ENCODE peak calls at places on chromosomes 6 and 20, in nine cellular contexts. K is ovary, F is HepG2, I is upper lobe of left lung, Y is K562, E is sigmoid colon, D is stomach, C is A549, W is esophagus muscularis mucosa. B is an unnamed sample.

GRCh38 chr20:45014671-45015415 is 48.5 kb downstream of the STK4 start:
- DNase-seq in K (no peak), F (no peak), I (no peak), Y (no peak), E (no peak), D (no peak), C (no peak), W (no peak), B (no peak)

GRCh38 chr6:114327074-114327473 is 15.7 kb downstream of the HS3ST5 start:
- DNase-seq in K (no peak), F (peak; percentile 2), I (no peak), Y (no peak), E (no peak), D (no peak), C (no peak), W (no peak), B (no peak)

GRCh38 chr20:16434087-16434664 is 139.1 kb downstream of the KIF16B start:
- DNase-seq in K (peak; percentile 42), F (peak; percentile 75), I (no peak), Y (peak; percentile 65), E (no peak), D (peak; percentile 38), C (peak; percentile 47), W (peak; percentile 89), B (peak; percentile 35)

GRCh38 chr6:44580901-44581300 is 193.4 kb downstream of the CDC5L start:
- DNase-seq in K (no peak), F (no peak), I (no peak), Y (no peak), E (no peak), D (no peak), C (no peak), W (no peak), B (no peak)

GRCh38 chr6:19759117-19759880 is 77.9 kb upstream of the ID4 start:
- DNase-seq in K (no peak), F (no peak), I (no peak), Y (no peak), E (no peak), D (no peak), C (no peak), W (no peak), B (no peak)

GRCh38 chr6:24546432-24546831 is 51.7 kb downstream of the ALDH5A1 start:
- DNase-seq in K (no peak), F (no peak), I (no peak), Y (no peak), E (no peak), D (no peak), C (no peak), W (no peak), B (no peak)

GRCh38 chr6:103797738-103798137 is 1062.0 kb downstream of the HACE1 start:
- DNase-seq in K (no peak), F (no peak), I (no peak), Y (no peak), E (no peak), D (no peak), C (no peak), W (no peak), B (no peak)

GRCh38 chr6:38603492-38603891 is 36.2 kb downstream of the BTBD9 start:
- DNase-seq in K (no peak), F (no peak), I (no peak), Y (no peak), E (no peak), D (no peak), C (no peak), W (no peak), B (no peak)

GRCh38 chr6:16591681-16592549 is 169.3 kb downstream of the ATXN1 start:
- DNase-seq in K (no peak), F (no peak), I (no peak), Y (no peak), E (no peak), D (no peak), C (no peak), W (peak; percentile 21), B (no peak)

GRCh38 chr20:14957416-14957815 is 620.0 kb upstream of the FLRT3 start:
- DNase-seq in K (no peak), F (no peak), I (no peak), Y (no peak), E (no peak), D (no peak), C (no peak), W (no peak), B (no peak)

GRCh38 chr20:1942486-1943266 is 47.5 kb downstream of the SIRPA start:
- DNase-seq in K (no peak), F (no peak), I (no peak), Y (no peak), E (peak; percentile 26), D (no peak), C (no peak), W (no peak), B (no peak)

GRCh38 chr20:48685300-48685699 is 142.5 kb downstream of the PREX1 start:
- DNase-seq in K (no peak), F (no peak), I (no peak), Y (no peak), E (no peak), D (no peak), C (no peak), W (no peak), B (no peak)

GRCh38 chr6:150876598-150876997 is 11.1 kb downstream of the MTHFD1L start:
- DNase-seq in K (no peak), F (no peak), I (no peak), Y (no peak), E (peak; percentile 85), D (peak; percentile 85), C (no peak), W (no peak), B (no peak)

GRCh38 chr20:57323034-57323433 is 6.6 kb upstream of the SPO11 start:
- DNase-seq in K (peak; percentile 71), F (no peak), I (no peak), Y (no peak), E (no peak), D (no peak), C (no peak), W (peak; percentile 86), B (no peak)

GRCh38 chr6:105824732-105825131 is 261.4 kb upstream of the PRDM1 start:
- DNase-seq in K (no peak), F (no peak), I (no peak), Y (no peak), E (no peak), D (no peak), C (no peak), W (no peak), B (no peak)

GRCh38 chr6:139436521-139437348 is 62.3 kb upstream of the CITED2 start:
- DNase-seq in K (no peak), F (no peak), I (no peak), Y (no peak), E (no peak), D (no peak), C (no peak), W (no peak), B (no peak)

GRCh38 chr20:22771706-22772105 is 187.3 kb upstream of the FOXA2 start:
- DNase-seq in K (no peak), F (no peak), I (no peak), Y (no peak), E (no peak), D (no peak), C (no peak), W (no peak), B (no peak)
- TF ChIP-seq EP300 in K (no peak), F (no peak), I (no peak), Y (no peak), E (no peak), D (no peak), C (no peak), W (no peak), B (no peak)

GRCh38 chr6:41922154-41922553 is 855 bp downstream of the BYSL start:
- DNase-seq in K (no peak), F (no peak), I (no peak), Y (no peak), E (no peak), D (no peak), C (no peak), W (no peak), B (no peak)

GRCh38 chr6:41917528-41917927 is 3.4 kb downstream of the MED20 start:
- DNase-seq in K (no peak), F (no peak), I (no peak), Y (peak; percentile 36), E (no peak), D (no peak), C (peak; percentile 72), W (no peak), B (no peak)

GRCh38 chr6:41920921-41921711 is at the start of the genes BYSL and MED20:
- DNase-seq in K (peak; percentile 95), F (peak; percentile 92), I (peak; percentile 97), Y (peak; percentile 95), E (peak; percentile 96), D (peak; percentile 94), C (peak; percentile 86), W (peak; percentile 98), B (peak; percentile 90)

GRCh38 chr6:41927253-41927652 is 6.0 kb downstream of the BYSL start:
- DNase-seq in K (no peak), F (no peak), I (no peak), Y (no peak), E (no peak), D (no peak), C (no peak), W (no peak), B (no peak)

GRCh38 chr6:41921712-41921998 is 356 bp downstream of the BYSL start:
- DNase-seq in K (no peak), F (no peak), I (no peak), Y (no peak), E (no peak), D (no peak), C (no peak), W (no peak), B (no peak)
- H3K4me1 ChIP-seq in K (peaks cover 5% of the 10 kb centered on the region), F (peaks cover 41% of the 10 kb centered on the region), I (peaks cover 39% of the 10 kb centered on the region), Y (peaks cover 16% of the 10 kb centered on the region), E (no peaks in the 10 kb centered on the region), D (peaks cover 30% of the 10 kb centered on the region), C (peaks cover 44% of the 10 kb centered on the region), W (peaks cover 53% of the 10 kb centered on the region), B (peaks cover 21% of the 10 kb centered on the region)

GRCh38 chr6:126660376-126660775 is 320.5 kb downstream of the CENPW start:
- DNase-seq in K (no peak), F (no peak), I (no peak), Y (no peak), E (no peak), D (no peak), C (no peak), W (no peak), B (no peak)
- TF ChIP-seq CTCF in K (no peak), F (no peak), I (no peak), Y (no peak), E (no peak), D (no peak), C (no peak), W (no peak), B (no peak)

DNA sequence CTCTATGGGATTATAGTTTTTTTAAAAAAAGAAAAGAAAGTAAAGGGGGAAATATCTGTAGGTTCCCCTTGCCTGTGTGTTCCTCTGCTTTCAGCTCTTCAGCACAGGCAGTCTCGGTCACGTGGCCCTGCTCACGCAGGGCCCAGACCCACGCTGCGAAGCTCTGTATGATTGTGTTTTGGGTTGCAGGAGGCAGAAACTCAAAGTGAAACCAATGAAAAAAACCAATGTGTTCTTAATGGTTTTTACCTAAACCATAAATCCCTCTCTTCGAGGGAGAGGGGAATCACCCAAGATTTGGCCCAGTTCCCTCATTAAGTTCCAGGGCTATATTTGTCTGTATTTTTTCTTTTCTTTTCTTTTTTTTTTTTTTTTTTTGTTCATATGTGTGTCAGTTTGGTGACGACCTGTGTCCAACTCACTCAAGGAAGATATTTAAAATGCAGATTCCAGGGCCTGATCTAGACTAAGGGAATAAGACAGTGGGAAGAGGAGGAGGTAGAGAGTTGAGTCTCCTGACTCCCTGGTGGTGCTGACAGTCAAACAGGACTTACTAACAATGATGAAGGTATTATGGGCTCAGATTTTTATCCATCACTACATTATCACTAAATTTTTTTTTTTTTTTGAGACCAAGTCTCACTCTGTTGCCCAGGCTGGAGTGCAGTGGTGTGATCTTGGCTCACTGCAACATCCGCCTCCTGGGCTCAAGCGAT is 33.8 kb upstream of the RREB1 start:
- DNase-seq in K (no peak), F (no peak), I (no peak), Y (no peak), E (no peak), D (peak; percentile 46), C (no peak), W (no peak), B (no peak)
- TF ChIP-seq EP300 in K (no peak), F (no peak), I (no peak), Y (no peak), E (no peak), D (no peak), C (no peak), W (no peak), B (no peak)